ENCODE peak calls at places on chromosomes 4 and X, in seven cellular contexts. One of them, this sample, is unnamed.

GRCh38 chr4:16289872-16290554 is 63.7 kb upstream of the TAPT1 start:
- DNase-seq in A673: peak
- DNase-seq in mucosa of descending colon: no peak
- DNase-seq in Calu3: no peak
- DNase-seq in breast epithelium: no peak
- DNase-seq in Panc1: peak
- DNase-seq in CD8-positive, alpha-beta T cell: no peak
- DNase-seq in this sample: peak

GRCh38 chr4:108168672-108169562 is at the start of gene LEF1:
- DNase-seq in A673: peak
- DNase-seq in mucosa of descending colon: peak
- DNase-seq in Calu3: no peak
- DNase-seq in breast epithelium: peak
- DNase-seq in Panc1: no peak
- DNase-seq in CD8-positive, alpha-beta T cell: peak
- DNase-seq in this sample: peak

GRCh38 chrX:50769389-50770063 is 44.5 kb downstream of the SHROOM4 start:
- DNase-seq in A673: peak
- DNase-seq in mucosa of descending colon: peak
- DNase-seq in Calu3: peak
- DNase-seq in breast epithelium: peak
- DNase-seq in Panc1: no peak
- DNase-seq in CD8-positive, alpha-beta T cell: no peak
- DNase-seq in this sample: no peak

GRCh38 chr4:8585186-8585585 is 5.0 kb downstream of the GPR78 start:
- DNase-seq in A673: no peak
- DNase-seq in mucosa of descending colon: no peak
- DNase-seq in Calu3: no peak
- DNase-seq in breast epithelium: no peak
- DNase-seq in Panc1: no peak
- DNase-seq in CD8-positive, alpha-beta T cell: no peak
- DNase-seq in this sample: peak

GRCh38 chr4:10032625-10033024 is 11.3 kb upstream of the SLC2A9 start:
- DNase-seq in A673: no peak
- DNase-seq in mucosa of descending colon: no peak
- DNase-seq in Calu3: peak
- DNase-seq in breast epithelium: peak
- DNase-seq in Panc1: no peak
- DNase-seq in CD8-positive, alpha-beta T cell: no peak
- DNase-seq in this sample: no peak

GRCh38 chr4:54988655-54989054 is 136.7 kb downstream of the KDR start:
- DNase-seq in A673: no peak
- DNase-seq in mucosa of descending colon: no peak
- DNase-seq in Calu3: no peak
- DNase-seq in breast epithelium: no peak
- DNase-seq in Panc1: no peak
- DNase-seq in CD8-positive, alpha-beta T cell: no peak
- DNase-seq in this sample: no peak

GRCh38 chr4:12126476-12126875 is 697.8 kb upstream of the HS3ST1 start:
- DNase-seq in A673: no peak
- DNase-seq in mucosa of descending colon: no peak
- DNase-seq in Calu3: no peak
- DNase-seq in breast epithelium: no peak
- DNase-seq in Panc1: no peak
- DNase-seq in CD8-positive, alpha-beta T cell: no peak
- DNase-seq in this sample: no peak

GRCh38 chrX:54182194-54182863 is 725 bp downstream of the FAM120C start:
- DNase-seq in A673: peak
- DNase-seq in mucosa of descending colon: peak
- DNase-seq in Calu3: peak
- DNase-seq in breast epithelium: peak
- DNase-seq in Panc1: no peak
- DNase-seq in CD8-positive, alpha-beta T cell: peak
- DNase-seq in this sample: peak

GRCh38 chr4:772118-772517 is 53.8 kb downstream of the CPLX1 start:
- DNase-seq in A673: no peak
- DNase-seq in mucosa of descending colon: no peak
- DNase-seq in Calu3: no peak
- DNase-seq in breast epithelium: no peak
- DNase-seq in Panc1: no peak
- DNase-seq in CD8-positive, alpha-beta T cell: no peak
- DNase-seq in this sample: no peak

GRCh38 chrX:67725471-67725870 is 181.7 kb downstream of the AR start:
- DNase-seq in A673: no peak
- DNase-seq in mucosa of descending colon: no peak
- DNase-seq in Calu3: no peak
- DNase-seq in breast epithelium: no peak
- DNase-seq in Panc1: no peak
- DNase-seq in CD8-positive, alpha-beta T cell: no peak
- DNase-seq in this sample: no peak

GRCh38 chrX:109840585-109840984 is 107.5 kb upstream of the ACSL4 start:
- DNase-seq in A673: peak
- DNase-seq in mucosa of descending colon: no peak
- DNase-seq in Calu3: peak
- DNase-seq in breast epithelium: peak
- DNase-seq in Panc1: no peak
- DNase-seq in CD8-positive, alpha-beta T cell: no peak
- DNase-seq in this sample: no peak

GRCh38 chr4:77037736-77038135 is 38.1 kb downstream of the CCNI start:
- DNase-seq in A673: no peak
- DNase-seq in mucosa of descending colon: no peak
- DNase-seq in Calu3: no peak
- DNase-seq in breast epithelium: no peak
- DNase-seq in Panc1: no peak
- DNase-seq in CD8-positive, alpha-beta T cell: no peak
- DNase-seq in this sample: no peak

GRCh38 chr4:94603170-94603747 is 151.5 kb downstream of the PDLIM5 start:
- DNase-seq in A673: no peak
- DNase-seq in mucosa of descending colon: no peak
- DNase-seq in Calu3: no peak
- DNase-seq in breast epithelium: no peak
- DNase-seq in Panc1: no peak
- DNase-seq in CD8-positive, alpha-beta T cell: no peak
- DNase-seq in this sample: no peak

GRCh38 chrX:68416592-68416991 is 16.7 kb downstream of the OPHN1 start:
- DNase-seq in A673: no peak
- DNase-seq in mucosa of descending colon: no peak
- DNase-seq in Calu3: peak
- DNase-seq in breast epithelium: no peak
- DNase-seq in Panc1: no peak
- DNase-seq in CD8-positive, alpha-beta T cell: no peak
- DNase-seq in this sample: no peak

GRCh38 chr4:123409301-123409700 is 12.7 kb downstream of the SPRY1 start:
- DNase-seq in A673: no peak
- DNase-seq in mucosa of descending colon: no peak
- DNase-seq in Calu3: no peak
- DNase-seq in breast epithelium: no peak
- DNase-seq in Panc1: no peak
- DNase-seq in CD8-positive, alpha-beta T cell: no peak
- DNase-seq in this sample: no peak

GRCh38 chr4:85681194-85681803 is 206.3 kb downstream of the ARHGAP24 start:
- DNase-seq in A673: peak
- DNase-seq in mucosa of descending colon: no peak
- DNase-seq in Calu3: no peak
- DNase-seq in breast epithelium: peak
- DNase-seq in Panc1: peak
- DNase-seq in CD8-positive, alpha-beta T cell: no peak
- DNase-seq in this sample: no peak

GRCh38 chr4:126895988-126896570 is 736.7 kb upstream of the INTU start:
- DNase-seq in A673: no peak
- DNase-seq in mucosa of descending colon: no peak
- DNase-seq in Calu3: no peak
- DNase-seq in breast epithelium: no peak
- DNase-seq in Panc1: no peak
- DNase-seq in CD8-positive, alpha-beta T cell: no peak
- DNase-seq in this sample: no peak

GRCh38 chr4:176404591-176404990 is 84.8 kb downstream of the SPCS3 start:
- DNase-seq in A673: no peak
- DNase-seq in mucosa of descending colon: no peak
- DNase-seq in Calu3: no peak
- DNase-seq in breast epithelium: no peak
- DNase-seq in Panc1: no peak
- DNase-seq in CD8-positive, alpha-beta T cell: no peak
- DNase-seq in this sample: no peak

GRCh38 chr4:5200546-5200945 is 149.3 kb downstream of the STK32B start:
- DNase-seq in A673: no peak
- DNase-seq in mucosa of descending colon: no peak
- DNase-seq in Calu3: no peak
- DNase-seq in breast epithelium: no peak
- DNase-seq in Panc1: no peak
- DNase-seq in CD8-positive, alpha-beta T cell: no peak
- DNase-seq in this sample: no peak

GRCh38 chr4:6052679-6053078 is 34.4 kb upstream of the C4orf50 start:
- DNase-seq in A673: no peak
- DNase-seq in mucosa of descending colon: no peak
- DNase-seq in Calu3: no peak
- DNase-seq in breast epithelium: no peak
- DNase-seq in Panc1: no peak
- DNase-seq in CD8-positive, alpha-beta T cell: no peak
- DNase-seq in this sample: no peak

GRCh38 chr4:576245-576821 is at the start of gene TMEM271:
- DNase-seq in A673: peak
- DNase-seq in mucosa of descending colon: no peak
- DNase-seq in Calu3: no peak
- DNase-seq in breast epithelium: no peak
- DNase-seq in Panc1: no peak
- DNase-seq in CD8-positive, alpha-beta T cell: no peak
- DNase-seq in this sample: peak

GRCh38 chr4:85486425-85487101 is 11.6 kb downstream of the ARHGAP24 start:
- DNase-seq in A673: no peak
- DNase-seq in mucosa of descending colon: no peak
- DNase-seq in Calu3: no peak
- DNase-seq in breast epithelium: no peak
- DNase-seq in Panc1: no peak
- DNase-seq in CD8-positive, alpha-beta T cell: no peak
- DNase-seq in this sample: no peak

GRCh38 chr4:64465263-64465662 is 56.0 kb upstream of the TECRL start:
- DNase-seq in A673: no peak
- DNase-seq in mucosa of descending colon: no peak
- DNase-seq in Calu3: no peak
- DNase-seq in breast epithelium: no peak
- DNase-seq in Panc1: no peak
- DNase-seq in CD8-positive, alpha-beta T cell: no peak
- DNase-seq in this sample: no peak

GRCh38 chrX:153681175-153681574 is 6.6 kb upstream of the SLC6A8 start:
- DNase-seq in A673: no peak
- DNase-seq in mucosa of descending colon: no peak
- DNase-seq in Calu3: no peak
- DNase-seq in breast epithelium: no peak
- DNase-seq in Panc1: no peak
- DNase-seq in CD8-positive, alpha-beta T cell: no peak
- DNase-seq in this sample: no peak

GRCh38 chr4:66887061-66887460 is 658.2 kb downstream of the CENPC start:
- DNase-seq in A673: no peak
- DNase-seq in mucosa of descending colon: no peak
- DNase-seq in Calu3: no peak
- DNase-seq in breast epithelium: no peak
- DNase-seq in Panc1: no peak
- DNase-seq in CD8-positive, alpha-beta T cell: no peak
- DNase-seq in this sample: no peak

GRCh38 chr4:24988776-24989175 is 42.0 kb downstream of the LGI2 start:
- DNase-seq in A673: peak
- DNase-seq in mucosa of descending colon: no peak
- DNase-seq in Calu3: peak
- DNase-seq in breast epithelium: no peak
- DNase-seq in Panc1: no peak
- DNase-seq in CD8-positive, alpha-beta T cell: no peak
- DNase-seq in this sample: peak
- TF ChIP-seq CTCF in A673: peak
- TF ChIP-seq CTCF in mucosa of descending colon: no peak
- TF ChIP-seq CTCF in Calu3: no peak
- TF ChIP-seq CTCF in breast epithelium: no peak
- TF ChIP-seq CTCF in Panc1: peak
- TF ChIP-seq CTCF in CD8-positive, alpha-beta T cell: no peak
- TF ChIP-seq CTCF in this sample: peak

DNA sequence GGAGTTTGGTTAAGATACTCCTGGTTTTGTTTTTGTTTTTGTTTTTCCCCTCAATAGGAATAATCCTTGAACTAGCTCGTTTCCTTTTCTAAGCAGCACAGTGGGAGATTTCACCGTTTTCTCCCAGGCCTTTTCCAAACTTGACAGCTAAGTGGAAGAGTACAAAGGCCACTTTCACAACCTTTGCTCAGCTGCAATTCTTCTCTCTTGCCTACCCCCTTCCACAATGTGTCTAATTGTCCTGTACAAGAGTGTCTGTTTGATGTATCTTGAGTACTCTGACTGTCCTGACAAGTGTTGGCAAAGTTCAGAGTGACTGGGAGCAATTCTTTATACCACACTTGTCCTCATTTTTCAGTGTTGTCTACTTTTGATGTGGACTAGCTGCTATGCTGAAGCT is 674.3 kb upstream of the AMOT start:
- DNase-seq in A673: no peak
- DNase-seq in mucosa of descending colon: no peak
- DNase-seq in Calu3: no peak
- DNase-seq in breast epithelium: no peak
- DNase-seq in Panc1: no peak
- DNase-seq in CD8-positive, alpha-beta T cell: no peak
- DNase-seq in this sample: no peak
- TF ChIP-seq CTCF in A673: no peak
- TF ChIP-seq CTCF in mucosa of descending colon: no peak
- TF ChIP-seq CTCF in Calu3: no peak
- TF ChIP-seq CTCF in breast epithelium: no peak
- TF ChIP-seq CTCF in Panc1: no peak
- TF ChIP-seq CTCF in CD8-positive, alpha-beta T cell: no peak
- TF ChIP-seq CTCF in this sample: no peak

GRCh38 chr4:38069271-38069760 is 109.1 kb downstream of the PTTG2 start:
- DNase-seq in A673: no peak
- DNase-seq in mucosa of descending colon: peak
- DNase-seq in Calu3: peak
- DNase-seq in breast epithelium: no peak
- DNase-seq in Panc1: no peak
- DNase-seq in CD8-positive, alpha-beta T cell: no peak
- DNase-seq in this sample: peak
- TF ChIP-seq CTCF in A673: peak
- TF ChIP-seq CTCF in mucosa of descending colon: peak
- TF ChIP-seq CTCF in Calu3: peak
- TF ChIP-seq CTCF in breast epithelium: no peak
- TF ChIP-seq CTCF in Panc1: peak
- TF ChIP-seq CTCF in CD8-positive, alpha-beta T cell: no peak
- TF ChIP-seq CTCF in this sample: peak

GRCh38 chr4:30396772-30397475 is 323.2 kb upstream of the PCDH7 start:
- DNase-seq in A673: peak
- DNase-seq in mucosa of descending colon: no peak
- DNase-seq in Calu3: no peak
- DNase-seq in breast epithelium: no peak
- DNase-seq in Panc1: no peak
- DNase-seq in CD8-positive, alpha-beta T cell: no peak
- DNase-seq in this sample: no peak

GRCh38 chr4:30399476-30399875 is 320.7 kb upstream of the PCDH7 start:
- DNase-seq in A673: no peak
- DNase-seq in mucosa of descending colon: no peak
- DNase-seq in Calu3: no peak
- DNase-seq in breast epithelium: no peak
- DNase-seq in Panc1: no peak
- DNase-seq in CD8-positive, alpha-beta T cell: no peak
- DNase-seq in this sample: no peak

DNA sequence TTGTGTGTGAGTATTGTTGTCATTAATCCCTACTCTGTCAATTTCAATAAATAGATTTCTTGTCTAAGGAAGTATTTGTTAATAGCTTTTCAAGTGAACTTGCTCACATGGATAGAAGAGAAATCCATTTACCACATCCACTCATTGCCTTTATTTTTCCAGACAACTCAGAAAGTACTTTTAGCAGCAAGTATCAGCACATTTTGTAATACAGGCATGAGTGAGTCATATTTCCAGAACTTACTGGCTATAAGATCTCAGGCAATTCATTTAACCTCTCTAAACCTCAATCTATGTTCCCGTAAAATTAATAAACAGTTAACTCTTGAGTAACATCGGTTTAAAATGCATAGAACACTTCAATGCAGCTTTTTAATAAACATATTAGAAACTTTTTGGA is 317.9 kb upstream of the PCDH7 start:
- DNase-seq in A673: no peak
- DNase-seq in mucosa of descending colon: no peak
- DNase-seq in Calu3: no peak
- DNase-seq in breast epithelium: no peak
- DNase-seq in Panc1: no peak
- DNase-seq in CD8-positive, alpha-beta T cell: no peak
- DNase-seq in this sample: no peak
- TF ChIP-seq CTCF in A673: no peak
- TF ChIP-seq CTCF in mucosa of descending colon: no peak
- TF ChIP-seq CTCF in Calu3: no peak
- TF ChIP-seq CTCF in breast epithelium: no peak
- TF ChIP-seq CTCF in Panc1: no peak
- TF ChIP-seq CTCF in CD8-positive, alpha-beta T cell: no peak
- TF ChIP-seq CTCF in this sample: no peak

This sample was measured in neural progenitor cell.